ENCODE peak calls at places on chromosomes 16 and 17, in nine cellular contexts. D is IMR-90, U is HFFc6, C is cardiac muscle cell, Z is heart right ventricle, P is Calu3, L is activated B cell treated with CpG ODN at 0.5 μM for 24 hours, O is GM20000, G is tibial nerve. Y is an unnamed sample.

GRCh38 chr16:48559462-48560211 is 50.3 kb downstream of the N4BP1 start:
- DNase-seq in D (peak), U (no peak), C (no peak), Z (no peak), P (no peak), L (no peak), O (no peak), G (no peak), Y (no peak)

GRCh38 chr16:23424292-23424958 is 28.6 kb downstream of the COG7 start:
- DNase-seq in D (peak), U (no peak), C (no peak), Z (no peak), P (no peak), L (no peak), O (no peak), G (no peak), Y (no peak)

GRCh38 chr17:40349477-40350409 is 14.8 kb downstream of the GJD3 start:
- DNase-seq in D (peak), U (no peak), C (no peak), Z (peak), P (no peak), L (no peak), O (no peak), G (no peak), Y (no peak)

GRCh38 chr17:49843774-49844350 is 4.0 kb downstream of the TAC4 start:
- DNase-seq in D (no peak), U (no peak), C (no peak), Z (no peak), P (peak), L (no peak), O (peak), G (no peak), Y (no peak)

GRCh38 chr17:15914400-15915165 is 30.3 kb upstream of the ADORA2B start:
- DNase-seq in D (peak), U (no peak), C (no peak), Z (no peak), P (no peak), L (no peak), O (no peak), G (no peak), Y (no peak)

GRCh38 chr17:73588291-73589095 is 55.8 kb downstream of the SDK2 start:
- DNase-seq in D (no peak), U (no peak), C (no peak), Z (no peak), P (no peak), L (no peak), O (no peak), G (no peak), Y (no peak)

GRCh38 chr17:50550661-50551432 is 3.9 kb downstream of the SPATA20 start:
- DNase-seq in D (peak), U (peak), C (peak), Z (peak), P (peak), L (no peak), O (no peak), G (peak), Y (peak)

GRCh38 chr17:18377437-18378204 is at the start of gene EVPLL:
- DNase-seq in D (no peak), U (no peak), C (no peak), Z (no peak), P (peak), L (no peak), O (no peak), G (no peak), Y (no peak)

GRCh38 chr17:78105551-78105950 is 23.0 kb downstream of the TMC6 start:
- DNase-seq in D (peak), U (no peak), C (no peak), Z (no peak), P (no peak), L (no peak), O (no peak), G (no peak), Y (no peak)

GRCh38 chr17:55200904-55201608 is 63.7 kb upstream of the HLF start:
- DNase-seq in D (no peak), U (no peak), C (no peak), Z (no peak), P (no peak), L (no peak), O (no peak), G (no peak), Y (no peak)

GRCh38 chr16:78509965-78510364 is 410.5 kb downstream of the WWOX start:
- DNase-seq in D (no peak), U (no peak), C (no peak), Z (no peak), P (no peak), L (no peak), O (no peak), G (no peak), Y (no peak)

GRCh38 chr16:26664086-26664485 is 402.6 kb upstream of the C16orf82 start:
- DNase-seq in D (no peak), U (no peak), C (no peak), Z (no peak), P (no peak), L (no peak), O (no peak), G (no peak), Y (no peak)

GRCh38 chr16:26665166-26665939 is 401.4 kb upstream of the C16orf82 start:
- DNase-seq in D (no peak), U (no peak), C (no peak), Z (no peak), P (no peak), L (no peak), O (no peak), G (no peak), Y (no peak)

GRCh38 chr16:26666486-26666885 is 400.2 kb upstream of the C16orf82 start:
- DNase-seq in D (no peak), U (no peak), C (no peak), Z (no peak), P (no peak), L (no peak), O (no peak), G (no peak), Y (no peak)

GRCh38 chr16:26668026-26668425 is 398.7 kb upstream of the C16orf82 start:
- DNase-seq in D (no peak), U (no peak), C (peak), Z (no peak), P (no peak), L (no peak), O (no peak), G (no peak), Y (no peak)

DNA sequence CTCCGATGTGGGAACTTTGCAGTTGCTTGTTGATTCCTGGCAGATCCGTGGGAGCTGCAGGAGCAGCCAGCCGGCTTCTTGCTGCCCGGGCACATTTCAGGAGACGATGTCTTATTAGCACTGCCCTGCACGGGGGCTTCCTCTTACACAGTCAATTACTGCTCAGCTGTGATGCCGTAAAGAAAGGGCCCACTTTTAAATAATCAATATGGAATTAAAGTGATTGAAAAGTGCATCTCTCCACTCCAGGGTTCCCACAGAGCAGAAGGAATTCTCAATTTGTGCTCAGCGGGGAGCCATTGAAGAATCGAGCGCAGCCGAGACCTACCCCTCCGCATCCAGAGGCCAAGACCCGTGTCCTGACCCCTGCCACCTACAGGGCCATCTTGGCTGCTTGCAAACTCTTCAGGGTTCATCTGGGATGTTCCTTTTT is 399.4 kb upstream of the C16orf82 start:
- DNase-seq in D (no peak), U (no peak), C (no peak), Z (no peak), P (no peak), L (no peak), O (no peak), G (no peak), Y (no peak)
- TF ChIP-seq CTCF in D (no peak), U (no peak), C (no peak), Z (no peak), P (no peak), L (no peak), O (no peak), G (no peak), Y (no peak)

GRCh38 chr16:4272114-4272954 is 489 bp downstream of the TFAP4 start:
- DNase-seq in D (no peak), U (no peak), C (peak), Z (peak), P (peak), L (no peak), O (peak), G (no peak), Y (no peak)

GRCh38 chr16:4271176-4272113 is 1.4 kb downstream of the TFAP4 start:
- DNase-seq in D (peak), U (peak), C (peak), Z (peak), P (peak), L (peak), O (peak), G (peak), Y (peak)

GRCh38 chr16:4270595-4270994 is 2.2 kb downstream of the TFAP4 start:
- DNase-seq in D (no peak), U (no peak), C (no peak), Z (no peak), P (no peak), L (no peak), O (no peak), G (no peak), Y (no peak)

GRCh38 chr16:4275861-4276260 is 3.0 kb upstream of the TFAP4 start:
- DNase-seq in D (no peak), U (no peak), C (no peak), Z (no peak), P (no peak), L (no peak), O (no peak), G (no peak), Y (no peak)

DNA sequence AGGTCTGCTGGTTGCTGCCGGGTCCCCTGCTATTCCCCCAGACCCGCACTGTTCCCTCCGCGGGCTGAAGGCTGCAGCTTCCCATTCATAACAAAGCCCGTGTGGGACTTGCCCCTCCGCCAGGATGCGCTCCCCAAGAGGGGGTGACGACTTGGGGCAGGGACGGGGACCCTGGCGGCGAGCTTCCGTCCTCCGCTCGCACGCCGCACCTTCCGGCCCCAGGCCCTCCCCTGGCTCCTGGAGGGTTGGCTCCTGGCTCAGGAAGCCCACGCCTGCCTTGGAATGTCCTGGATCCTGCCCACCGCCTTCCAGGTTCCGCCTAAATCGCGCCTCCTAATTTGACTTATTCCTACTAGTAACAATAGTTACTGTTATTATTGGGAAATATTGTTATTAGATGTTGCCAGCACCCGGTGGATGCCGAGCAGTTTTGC is 1.1 kb upstream of the TFAP4 start:
- DNase-seq in D (peak), U (peak), C (peak), Z (peak), P (peak), L (peak), O (peak), G (no peak), Y (peak)
- TF ChIP-seq CTCF in D (peak), U (peak), C (peak), Z (peak), P (no peak), L (no peak), O (no peak), G (peak), Y (peak)

DNA sequence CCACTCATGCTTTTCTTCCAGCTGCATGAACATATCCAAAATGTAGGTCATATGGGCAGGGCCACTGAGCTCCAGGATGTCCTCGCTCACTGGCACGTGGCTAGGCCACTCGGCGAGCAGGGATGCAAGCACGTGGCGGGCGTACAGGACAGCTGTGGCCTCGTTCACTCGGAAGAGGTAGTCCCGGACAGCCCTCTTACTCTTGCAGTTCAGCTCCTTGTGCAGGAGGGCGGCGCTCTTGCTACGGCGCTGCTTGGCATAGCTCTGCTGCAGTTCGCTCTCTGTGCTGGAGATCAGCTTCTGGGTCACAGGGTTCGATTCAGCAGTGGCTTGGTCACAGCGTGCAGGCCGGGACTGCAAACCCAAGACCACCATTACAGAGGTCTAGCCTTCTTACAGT is 53.1 kb upstream of the ATP2A3 start:
- DNase-seq in D (no peak), U (no peak), C (no peak), Z (no peak), P (no peak), L (no peak), O (no peak), G (no peak), Y (no peak)
- TF ChIP-seq CTCF in D (peak), U (peak), C (no peak), Z (peak), P (peak), L (no peak), O (peak), G (no peak), Y (peak)

GRCh38 chr17:83072600-83073358 is 6.6 kb upstream of the METRNL start:
- DNase-seq in D (no peak), U (no peak), C (no peak), Z (no peak), P (no peak), L (no peak), O (no peak), G (no peak), Y (no peak)
- TF ChIP-seq CTCF in D (no peak), U (no peak), C (no peak), Z (no peak), P (no peak), L (no peak), O (no peak), G (no peak), Y (no peak)

GRCh38 chr16:50822671-50823070 is 80.8 kb downstream of the CYLD start:
- DNase-seq in D (no peak), U (no peak), C (no peak), Z (no peak), P (no peak), L (no peak), O (no peak), G (no peak), Y (no peak)

GRCh38 chr16:50819706-50820105 is 77.8 kb downstream of the CYLD start:
- DNase-seq in D (no peak), U (no peak), C (no peak), Z (no peak), P (no peak), L (no peak), O (no peak), G (no peak), Y (peak)

GRCh38 chr16:50818380-50818779 is 76.5 kb downstream of the CYLD start:
- DNase-seq in D (no peak), U (no peak), C (no peak), Z (no peak), P (no peak), L (no peak), O (no peak), G (no peak), Y (no peak)

GRCh38 chr16:50820225-50820624 is 78.3 kb downstream of the CYLD start:
- DNase-seq in D (no peak), U (no peak), C (no peak), Z (no peak), P (no peak), L (no peak), O (no peak), G (no peak), Y (no peak)

DNA sequence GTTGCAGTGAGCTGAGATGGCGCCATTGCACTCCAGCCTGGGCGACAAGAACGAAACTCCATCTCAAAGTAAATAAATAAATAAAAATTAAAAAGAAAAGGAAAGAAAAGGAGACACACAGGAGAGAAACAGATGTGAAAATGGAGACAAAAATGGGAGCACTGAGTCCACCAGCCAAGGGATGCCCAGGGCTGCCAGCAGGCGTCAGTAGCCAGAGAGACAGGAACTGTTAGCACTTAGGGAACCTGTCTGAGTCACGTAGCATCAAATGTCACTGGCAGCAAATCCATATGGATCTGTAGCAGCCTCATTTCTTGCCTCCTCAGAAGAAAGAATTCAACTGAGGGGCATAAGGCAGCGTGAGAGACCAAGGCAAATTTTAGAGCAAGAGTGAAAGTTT is 79.7 kb downstream of the CYLD start:
- DNase-seq in D (peak), U (peak), C (no peak), Z (no peak), P (peak), L (no peak), O (no peak), G (no peak), Y (peak)
- TF ChIP-seq CTCF in D (peak), U (peak), C (peak), Z (no peak), P (peak), L (no peak), O (no peak), G (no peak), Y (peak)

DNA sequence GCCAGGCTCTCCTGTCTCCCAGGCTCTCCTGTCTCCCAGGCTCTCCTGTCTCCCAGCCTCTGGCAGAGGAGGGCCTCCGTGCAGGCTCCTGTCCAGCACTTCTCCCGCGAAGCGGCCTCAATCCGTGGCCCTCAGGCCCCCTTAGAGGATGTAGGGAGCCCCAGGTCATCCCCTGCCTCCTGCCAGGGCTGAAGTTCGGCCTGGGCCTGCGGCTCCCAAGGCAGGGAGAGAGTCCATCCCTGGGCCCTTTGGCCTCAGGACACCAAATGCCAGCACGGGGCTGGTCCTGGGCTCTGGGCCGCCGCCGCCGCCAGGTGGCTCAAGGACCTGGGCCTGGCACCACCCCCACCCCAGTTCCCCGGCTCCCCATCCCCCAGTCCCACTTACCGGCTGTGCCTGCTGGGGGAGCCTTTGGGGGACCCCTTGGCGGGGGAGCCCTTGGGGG is 370 bp downstream of the EVPL start:
- DNase-seq in D (no peak), U (no peak), C (no peak), Z (no peak), P (no peak), L (no peak), O (no peak), G (no peak), Y (no peak)
- TF ChIP-seq CTCF in D (no peak), U (no peak), C (no peak), Z (no peak), P (no peak), L (no peak), O (no peak), G (no peak), Y (no peak)

GRCh38 chr16:52470601-52471000 is 76.3 kb downstream of the TOX3 start:
- DNase-seq in D (no peak), U (no peak), C (no peak), Z (no peak), P (no peak), L (no peak), O (no peak), G (no peak), Y (no peak)
- TF ChIP-seq CTCF in D (no peak), U (no peak), C (no peak), Z (no peak), P (no peak), L (no peak), O (no peak), G (no peak), Y (no peak)

GRCh38 chr17:75614006-75614405 is 19.2 kb upstream of the SMIM5 start:
- DNase-seq in D (no peak), U (no peak), C (no peak), Z (no peak), P (no peak), L (no peak), O (no peak), G (no peak), Y (no peak)
- TF ChIP-seq CTCF in D (peak), U (peak), C (no peak), Z (no peak), P (no peak), L (no peak), O (no peak), G (no peak), Y (peak)